ENCODE peak calls at places on chromosomes 7 and 10, in four cellular contexts. R is neural crest cell, K is GM20000, Z is A549. Q is an unnamed sample.

GRCh38 chr7:69364814-69365587 is 233.3 kb upstream of the AUTS2 start:
- DNase-seq in R (no peak), Z (no peak), K (no peak), Q (no peak)

GRCh38 chr7:142583424-142583823 is 165.8 kb upstream of the PRSS1 start:
- DNase-seq in R (no peak), K (peak), Z (peak), Q (peak)

GRCh38 chr7:47478926-47479791 is 102.8 kb downstream of the TNS3 start:
- DNase-seq in K (no peak), R (no peak), Z (no peak), Q (no peak)

GRCh38 chr7:22666732-22667131 is 60.3 kb upstream of the IL6 start:
- DNase-seq in K (no peak), Z (no peak), R (no peak), Q (no peak)

GRCh38 chr7:87001214-87001613 is 58.2 kb downstream of the ELAPOR2 start:
- DNase-seq in K (no peak), Z (no peak), R (no peak), Q (no peak)

GRCh38 chr7:92714767-92715166 is 121.6 kb downstream of the CDK6 start:
- DNase-seq in K (no peak), Z (no peak), R (no peak), Q (no peak)

GRCh38 chr7:114426824-114427223 is 12.2 kb downstream of the FOXP2 start:
- DNase-seq in K (no peak), Z (no peak), R (no peak), Q (no peak)

GRCh38 chr10:35386594-35387174 is 50.4 kb downstream of the CCNY start:
- DNase-seq in R (no peak), K (no peak), Z (no peak), Q (no peak)

GRCh38 chr10:123945506-123945905 is 53.9 kb upstream of the CPXM2 start:
- DNase-seq in Z (no peak), K (no peak), R (no peak), Q (no peak)

GRCh38 chr10:2627969-2628368 is 439.4 kb upstream of the PFKP start:
- DNase-seq in Z (no peak), R (no peak), K (no peak), Q (no peak)

GRCh38 chr10:2633630-2634029 is 433.7 kb upstream of the PFKP start:
- DNase-seq in K (no peak), R (no peak), Z (no peak), Q (no peak)

GRCh38 chr10:2631557-2631956 is 435.8 kb upstream of the PFKP start:
- DNase-seq in K (no peak), Z (no peak), R (no peak), Q (no peak)
- TF ChIP-seq CTCF in K (no peak), Z (no peak), R (no peak), Q (no peak)

GRCh38 chr10:79498431-79498830 is 13.9 kb upstream of the EIF5AL1 start:
- DNase-seq in R (no peak), Z (no peak), K (no peak), Q (peak)

GRCh38 chr10:79496896-79497295 is 15.4 kb upstream of the EIF5AL1 start:
- DNase-seq in R (no peak), Z (no peak), K (no peak), Q (no peak)

GRCh38 chr10:79505771-79506351 is 6.5 kb upstream of the EIF5AL1 start:
- DNase-seq in K (no peak), Z (no peak), R (no peak), Q (no peak)

GRCh38 chr10:79507436-79508167 is 4.7 kb upstream of the EIF5AL1 start:
- DNase-seq in R (no peak), Z (no peak), K (no peak), Q (no peak)

GRCh38 chr10:79502561-79503309 is 9.6 kb upstream of the EIF5AL1 start:
- DNase-seq in Z (no peak), K (no peak), R (no peak), Q (peak)
- TF ChIP-seq CTCF in Z (peak), K (no peak), R (peak), Q (peak)

GRCh38 chr7:30787476-30787875 is 16.3 kb downstream of the MINDY4 start:
- DNase-seq in K (no peak), R (no peak), Z (no peak), Q (no peak)

GRCh38 chr7:30788640-30789333 is 17.6 kb downstream of the MINDY4 start:
- DNase-seq in Z (no peak), R (no peak), K (no peak), Q (no peak)

GRCh38 chr7:30789334-30789711 is 18.1 kb downstream of the MINDY4 start:
- DNase-seq in K (no peak), Z (no peak), R (no peak), Q (no peak)

GRCh38 chr7:30790391-30790790 is 19.2 kb downstream of the MINDY4 start:
- DNase-seq in Z (no peak), K (no peak), R (no peak), Q (no peak)

DNA sequence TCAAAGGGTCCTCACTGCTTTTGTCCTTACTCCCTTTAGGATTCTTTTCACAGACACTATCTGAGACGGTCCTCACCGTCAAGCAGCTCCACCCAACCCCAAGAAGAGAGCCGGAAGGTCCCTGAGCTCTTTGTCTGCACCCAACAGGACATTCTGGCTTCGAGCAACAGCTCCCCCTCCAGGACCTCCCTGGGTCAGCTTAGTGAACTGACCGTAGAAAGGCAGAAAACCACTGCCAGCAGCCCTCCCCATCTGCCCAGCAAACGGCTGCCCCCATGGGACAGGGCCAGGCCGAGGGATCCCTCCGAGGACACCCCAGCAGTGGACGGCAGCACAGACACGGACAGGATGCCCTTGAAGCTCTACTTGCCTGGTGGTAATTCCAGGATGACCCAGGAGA is 19.9 kb downstream of the MINDY4 start:
- DNase-seq in Z (no peak), K (no peak), R (no peak), Q (peak)
- TF ChIP-seq CTCF in Z (no peak), K (no peak), R (no peak), Q (peak)

GRCh38 chr10:63987212-63987611 is 466.0 kb downstream of the REEP3 start:
- DNase-seq in K (no peak), Z (no peak), R (no peak), Q (no peak)
- TF ChIP-seq CTCF in K (no peak), Z (no peak), R (peak), Q (peak)

GRCh38 chr7:136130819-136131637 is 153.9 kb upstream of the MTPN start:
- DNase-seq in Z (no peak), K (no peak), R (no peak), Q (no peak)

GRCh38 chr7:136136906-136137305 is 159.7 kb upstream of the MTPN start:
- DNase-seq in K (no peak), R (no peak), Z (no peak), Q (peak)

GRCh38 chr7:136138991-136139390 is 161.8 kb upstream of the MTPN start:
- DNase-seq in K (no peak), R (no peak), Z (no peak), Q (no peak)

GRCh38 chr7:136133491-136133990 is 156.4 kb upstream of the MTPN start:
- DNase-seq in Z (no peak), R (no peak), K (no peak), Q (no peak)

GRCh38 chr7:136134503-136134902 is 157.3 kb upstream of the MTPN start:
- DNase-seq in R (no peak), K (no peak), Z (no peak), Q (no peak)
- TF ChIP-seq CTCF in R (no peak), K (no peak), Z (no peak), Q (peak)

GRCh38 chr7:158536871-158537865 is 50.5 kb downstream of the PTPRN2 start:
- DNase-seq in R (no peak), Z (no peak), K (no peak), Q (no peak)
- TF ChIP-seq CTCF in R (no peak), Z (no peak), K (no peak), Q (no peak)

GRCh38 chr7:76359111-76359986 is 558 bp upstream of the YWHAG start:
- DNase-seq in R (peak), K (peak), Z (peak), Q (peak)
- TF ChIP-seq CTCF in R (peak), K (peak), Z (peak), Q (peak)

GRCh38 chr10:129849853-129850252 is 114.2 kb downstream of the EBF3 start:
- DNase-seq in R (no peak), Z (no peak), K (no peak), Q (no peak)
- TF ChIP-seq CTCF in R (no peak), Z (no peak), K (no peak), Q (no peak)

DNA sequence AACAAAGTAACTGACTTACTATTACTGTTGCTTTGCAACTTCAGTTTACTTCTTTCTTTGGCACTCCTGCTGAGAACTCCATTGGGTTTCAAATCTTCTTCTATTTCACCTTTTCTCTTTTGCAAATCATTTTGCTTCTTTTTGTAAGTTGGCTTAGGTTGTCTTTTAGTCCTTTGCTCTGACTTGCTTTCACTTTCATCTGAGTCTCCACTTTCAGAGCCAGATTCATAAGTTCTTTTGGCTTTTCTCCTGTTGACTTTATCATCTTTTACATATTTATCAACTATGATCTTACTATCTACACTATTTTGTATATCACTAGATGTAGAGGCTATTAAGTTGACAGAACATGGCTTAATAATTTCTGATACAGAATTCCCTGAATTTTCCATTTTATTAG is 73.4 kb downstream of the NRBF2 start:
- DNase-seq in Z (no peak), K (peak), R (no peak), Q (no peak)
- TF ChIP-seq CTCF in Z (no peak), K (no peak), R (no peak), Q (no peak)

GRCh38 chr7:128335730-128336129 is 8.0 kb downstream of the RBM28 start:
- DNase-seq in K (no peak), Z (no peak), R (no peak), Q (no peak)
- TF ChIP-seq CTCF in K (no peak), Z (no peak), R (no peak), Q (no peak)